ENCODE peak calls at places on chromosomes 12 and 14, in ten cellular contexts. U is GM23248, T is psoas muscle, P is ovary, L is thoracic aorta, B is HepG2, W is mesenchymal stem cell, R is IMR-90, X is left lung, E is tibial artery. A is an unnamed sample.

GRCh38 chr14:54472291-54472690 is 16.5 kb downstream of the GMFB start:
- DNase-seq in U (no peak), T (no peak), P (no peak), L (no peak), B (no peak), W (no peak), R (no peak), X (no peak), E (no peak), A (no peak)

GRCh38 chr12:4591180-4591687 is 29.2 kb downstream of the DYRK4 start:
- DNase-seq in U (no peak), T (no peak), P (no peak), L (no peak), B (no peak), W (no peak), R (no peak), X (no peak), E (no peak), A (no peak)

GRCh38 chr12:101653030-101653429 is 44.4 kb upstream of the CHPT1 start:
- DNase-seq in U (no peak), T (no peak), P (no peak), L (no peak), B (no peak), W (no peak), R (no peak), X (no peak), E (no peak), A (no peak)

GRCh38 chr12:96404683-96405082 is 4.4 kb upstream of the CDK17 start:
- DNase-seq in U (no peak), T (no peak), P (no peak), L (no peak), B (no peak), W (no peak), R (peak; percentile 48), X (no peak), E (no peak), A (no peak)

GRCh38 chr14:33525626-33526025 is 425.2 kb downstream of the EGLN3 start:
- DNase-seq in U (no peak), T (no peak), P (no peak), L (no peak), B (no peak), W (peak; percentile 17), R (no peak), X (no peak), E (no peak), A (no peak)

GRCh38 chr12:7602287-7602686 is 63.4 kb downstream of the APOBEC1 start:
- DNase-seq in U (peak; percentile 67), T (no peak), P (no peak), L (no peak), B (no peak), W (no peak), R (peak; percentile 11), X (no peak), E (no peak), A (no peak)

GRCh38 chr12:109737631-109738030 is 24.0 kb downstream of the FAM222A start:
- DNase-seq in U (no peak), T (peak; percentile 12), P (no peak), L (no peak), B (peak; percentile 70), W (no peak), R (no peak), X (peak; percentile 2), E (no peak), A (no peak)

GRCh38 chr14:57266060-57266459 is 2.6 kb downstream of the EXOC5 start:
- DNase-seq in U (peak; percentile 36), T (no peak), P (no peak), L (no peak), B (no peak), W (peak; percentile 42), R (peak; percentile 13), X (no peak), E (no peak), A (no peak)

GRCh38 chr12:106205208-106206069 is 42.4 kb downstream of the CKAP4 start:
- DNase-seq in U (peak; percentile 16), T (peak; percentile 88), P (no peak), L (no peak), B (peak; percentile 20), W (no peak), R (no peak), X (no peak), E (no peak), A (no peak)

GRCh38 chr12:57726151-57726883 is 12.2 kb downstream of the AGAP2 start:
- DNase-seq in U (peak; percentile 95), T (peak; percentile 85), P (peak; percentile 85), L (no peak), B (peak; percentile 71), W (peak; percentile 83), R (peak; percentile 76), X (peak; percentile 89), E (peak; percentile 68), A (peak; percentile 82)

GRCh38 chr12:86158956-86159355 is 97.2 kb downstream of the MGAT4C start:
- DNase-seq in U (no peak), T (no peak), P (no peak), L (no peak), B (no peak), W (no peak), R (peak; percentile 73), X (no peak), E (no peak), A (no peak)

DNA sequence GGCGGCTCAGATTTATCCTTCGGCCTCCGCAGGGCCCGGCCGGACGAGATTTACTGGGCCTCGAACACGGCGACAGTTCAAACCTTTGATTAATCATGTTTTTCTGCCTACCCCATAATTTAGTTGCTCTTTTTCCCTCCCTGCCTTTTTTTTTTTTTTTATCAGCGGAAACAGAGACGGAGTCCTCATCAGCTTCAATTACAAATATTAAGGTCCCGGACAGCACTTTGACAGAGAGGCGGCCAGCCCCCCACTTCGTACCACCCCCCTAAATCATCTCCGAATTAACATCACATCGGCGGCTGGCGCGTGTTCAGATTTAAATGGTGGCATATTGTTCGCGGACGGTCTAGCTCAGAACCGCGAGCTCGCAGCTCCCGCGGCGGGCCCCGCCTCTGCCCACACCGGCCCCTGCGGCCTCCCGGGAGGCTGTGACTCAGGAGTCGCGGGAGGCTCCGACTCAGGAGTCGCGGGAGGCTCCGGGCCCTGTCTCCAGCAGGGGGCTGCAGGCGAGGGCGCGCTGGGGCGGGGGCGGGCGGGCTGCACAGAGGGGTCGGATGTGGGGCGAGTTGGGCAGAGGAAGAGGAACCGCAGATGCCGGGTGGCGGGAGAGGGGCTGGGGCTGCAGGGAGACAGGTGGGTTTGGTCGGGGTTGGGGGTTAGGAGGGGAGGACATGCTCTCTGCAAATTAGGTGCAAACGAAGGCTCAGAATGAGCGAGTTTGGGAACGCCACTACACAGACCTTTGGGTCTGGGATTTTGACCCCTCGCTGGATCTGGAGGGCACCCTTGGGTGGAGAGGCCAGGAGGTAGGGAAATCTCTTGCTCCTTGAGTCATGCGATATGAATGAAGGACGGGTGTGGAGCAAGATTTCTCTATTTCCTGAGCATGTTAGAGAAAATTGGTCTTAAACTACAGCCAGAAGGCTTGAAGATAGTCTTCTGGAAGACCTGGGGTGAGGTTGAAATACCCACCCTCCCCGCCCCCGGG is 19.6 kb upstream of the ATP5MC2 start:
- DNase-seq in U (peak; percentile 92), T (peak; percentile 53), P (peak; percentile 43), L (no peak), B (no peak), W (peak; percentile 77), R (peak; percentile 55), X (peak; percentile 85), E (no peak), A (no peak)
- H3K27me3 ChIP-seq in U (peaks cover 35% of the 10 kb centered on the region), T (no peaks in the 10 kb centered on the region), P (no peaks in the 10 kb centered on the region), L (peaks cover 10% of the 10 kb centered on the region), B (peaks cover 60% of the 10 kb centered on the region), W (peaks cover 50% of the 10 kb centered on the region), R (peaks cover 52% of the 10 kb centered on the region), X (peaks cover 50% of the 10 kb centered on the region), E (peaks cover 69% of the 10 kb centered on the region), A (peaks cover 8% of the 10 kb centered on the region)

GRCh38 chr14:70887207-70888150 is 19.8 kb upstream of the PCNX1 start:
- DNase-seq in U (peak; percentile 79), T (no peak), P (no peak), L (no peak), B (no peak), W (peak; percentile 99), R (peak; percentile 98), X (no peak), E (no peak), A (no peak)
- H3K4me1 ChIP-seq in U (peaks cover 50% of the 10 kb centered on the region), T (no peaks in the 10 kb centered on the region), P (no peaks in the 10 kb centered on the region), L (peaks cover 13% of the 10 kb centered on the region), B (no peaks in the 10 kb centered on the region), W (peaks cover 8% of the 10 kb centered on the region), R (peaks cover 13% of the 10 kb centered on the region), X (peaks cover 7% of the 10 kb centered on the region), E (no peaks in the 10 kb centered on the region), A (peaks cover 4% of the 10 kb centered on the region)

DNA sequence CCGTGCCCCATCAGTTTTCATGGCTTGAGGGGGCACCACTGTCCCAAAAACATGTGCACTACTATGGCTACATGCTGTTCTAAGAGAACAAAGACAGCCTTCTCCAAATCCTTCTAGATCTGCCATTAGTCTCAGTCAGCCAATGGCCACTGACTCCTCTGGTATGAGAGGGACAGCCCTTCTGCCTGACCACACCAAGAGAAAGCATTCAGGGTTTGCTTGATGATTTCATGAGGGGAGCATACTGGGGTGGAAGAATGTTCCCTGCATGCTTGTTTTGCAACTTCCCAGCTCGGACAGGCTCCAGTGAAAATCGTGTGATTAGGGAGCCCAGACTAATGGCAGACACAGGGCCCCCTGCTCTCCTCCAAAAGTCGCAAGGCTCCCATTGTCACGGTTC is 199.6 kb upstream of the ALG10B start:
- DNase-seq in U (no peak), T (no peak), P (no peak), L (no peak), B (no peak), W (no peak), R (no peak), X (no peak), E (no peak), A (no peak)
- H3K9me3 ChIP-seq in U (no peaks in the 10 kb centered on the region), T (no peaks in the 10 kb centered on the region), P (no peaks in the 10 kb centered on the region), L (no peaks in the 10 kb centered on the region), B (peaks cover 6% of the 10 kb centered on the region), W (peaks cover 3% of the 10 kb centered on the region), R (peaks cover 18% of the 10 kb centered on the region), X (peaks cover 6% of the 10 kb centered on the region), E (no peaks in the 10 kb centered on the region), A (no peaks in the 10 kb centered on the region)

GRCh38 chr12:111154180-111154579 is 214.7 kb downstream of the PHETA1 start:
- DNase-seq in U (peak; percentile 21), T (no peak), P (no peak), L (no peak), B (no peak), W (no peak), R (no peak), X (no peak), E (no peak), A (no peak)
- H3K27me3 ChIP-seq in U (peaks cover 70% of the 10 kb centered on the region), T (no peaks in the 10 kb centered on the region), P (no peaks in the 10 kb centered on the region), L (no peaks in the 10 kb centered on the region), B (peaks cover 32% of the 10 kb centered on the region), W (peaks cover 78% of the 10 kb centered on the region), R (peaks cover 7% of the 10 kb centered on the region), X (no peaks in the 10 kb centered on the region), E (peaks cover 26% of the 10 kb centered on the region), A (no peaks in the 10 kb centered on the region)

GRCh38 chr12:127664901-127665300 is 602.1 kb upstream of the TMEM132C start:
- DNase-seq in U (peak; percentile 82), T (no peak), P (no peak), L (no peak), B (no peak), W (no peak), R (peak; percentile 27), X (no peak), E (no peak), A (no peak)
- H3K4me1 ChIP-seq in U (peaks cover 16% of the 10 kb centered on the region), T (no peaks in the 10 kb centered on the region), P (no peaks in the 10 kb centered on the region), L (peaks cover 15% of the 10 kb centered on the region), B (no peaks in the 10 kb centered on the region), W (no peaks in the 10 kb centered on the region), R (no peaks in the 10 kb centered on the region), X (no peaks in the 10 kb centered on the region), E (no peaks in the 10 kb centered on the region), A (no peaks in the 10 kb centered on the region)

A was measured in ascending aorta.